ENCODE peak calls at places on chromosomes 1 and 21, in ten cellular contexts. X is progenitor cell of endocrine pancreas, A is AG04449, F is psoas muscle, H is H9, B is glutamatergic neuron, C is thoracic aorta, J is osteocyte, V is tibial nerve, K is pancreas. M is an unnamed sample.

GRCh38 chr1:93437976-93438605 is 9.8 kb upstream of the FNBP1L start:
- DNase-seq in X (no peak), A (no peak), F (no peak), H (no peak), B (no peak), C (no peak), J (no peak), V (no peak), K (no peak), M (no peak)

GRCh38 chr1:27137544-27138075 is 17.3 kb downstream of the SLC9A1 start:
- DNase-seq in X (no peak), A (no peak), F (no peak), H (no peak), B (no peak), C (no peak), J (peak), V (no peak), K (no peak), M (peak)

GRCh38 chr1:165395522-165396300 is 39.2 kb upstream of the LMX1A start:
- DNase-seq in X (no peak), A (no peak), F (no peak), H (no peak), B (no peak), C (no peak), J (no peak), V (no peak), K (no peak), M (no peak)

GRCh38 chr1:206513312-206514111 is 6.2 kb downstream of the RASSF5 start:
- DNase-seq in X (no peak), A (no peak), F (peak), H (no peak), B (no peak), C (peak), J (no peak), V (peak), K (peak), M (peak)

GRCh38 chr1:53862507-53862906 is 24.4 kb upstream of the NDC1 start:
- DNase-seq in X (no peak), A (no peak), F (no peak), H (no peak), B (peak), C (no peak), J (no peak), V (no peak), K (no peak), M (no peak)

GRCh38 chr1:8061210-8061609 is 35.1 kb upstream of the ERRFI1 start:
- DNase-seq in X (no peak), A (peak), F (no peak), H (no peak), B (no peak), C (no peak), J (no peak), V (no peak), K (no peak), M (peak)

GRCh38 chr1:223248787-223249175 is 105.7 kb upstream of the TLR5 start:
- DNase-seq in X (no peak), A (no peak), F (no peak), H (no peak), B (no peak), C (no peak), J (no peak), V (no peak), K (no peak), M (no peak)

GRCh38 chr1:26279598-26280332 is at the start of gene SH3BGRL3:
- DNase-seq in X (peak), A (no peak), F (peak), H (peak), B (peak), C (peak), J (peak), V (peak), K (peak), M (peak)

GRCh38 chr1:154423303-154423987 is 18.3 kb downstream of the IL6R start:
- DNase-seq in X (no peak), A (no peak), F (no peak), H (no peak), B (no peak), C (no peak), J (no peak), V (no peak), K (no peak), M (no peak)

GRCh38 chr1:96464991-96465875 is 256.4 kb upstream of the PTBP2 start:
- DNase-seq in X (no peak), A (peak), F (peak), H (no peak), B (no peak), C (no peak), J (no peak), V (peak), K (no peak), M (no peak)

GRCh38 chr1:41695118-41695517 is 210.6 kb upstream of the EDN2 start:
- DNase-seq in X (no peak), A (no peak), F (no peak), H (no peak), B (no peak), C (no peak), J (no peak), V (no peak), K (peak), M (peak)

GRCh38 chr1:211474426-211474825 is 17.5 kb downstream of the RD3 start:
- DNase-seq in X (no peak), A (no peak), F (no peak), H (no peak), B (no peak), C (no peak), J (no peak), V (no peak), K (no peak), M (peak)

GRCh38 chr1:222240536-222241181 is 307.2 kb downstream of the HHIPL2 start:
- DNase-seq in X (no peak), A (peak), F (no peak), H (no peak), B (no peak), C (no peak), J (no peak), V (no peak), K (no peak), M (no peak)

GRCh38 chr1:8348056-8348776 is 30.3 kb downstream of the SLC45A1 start:
- DNase-seq in X (no peak), A (no peak), F (no peak), H (no peak), B (no peak), C (no peak), J (no peak), V (no peak), K (no peak), M (no peak)

GRCh38 chr21:46211786-46212720 is 16.5 kb downstream of the LSS start:
- DNase-seq in X (no peak), A (no peak), F (no peak), H (no peak), B (no peak), C (no peak), J (no peak), V (no peak), K (peak), M (no peak)

GRCh38 chr1:118862755-118863154 is 125.4 kb downstream of the TBX15 start:
- DNase-seq in X (no peak), A (peak), F (no peak), H (no peak), B (no peak), C (no peak), J (no peak), V (no peak), K (no peak), M (no peak)

GRCh38 chr1:219088778-219089557 is 84.7 kb upstream of the LYPLAL1 start:
- DNase-seq in X (no peak), A (peak), F (peak), H (no peak), B (no peak), C (peak), J (no peak), V (peak), K (no peak), M (peak)

GRCh38 chr1:185996211-185996610 is 262.0 kb downstream of the HMCN1 start:
- DNase-seq in X (no peak), A (no peak), F (peak), H (no peak), B (no peak), C (peak), J (no peak), V (peak), K (no peak), M (peak)

DNA sequence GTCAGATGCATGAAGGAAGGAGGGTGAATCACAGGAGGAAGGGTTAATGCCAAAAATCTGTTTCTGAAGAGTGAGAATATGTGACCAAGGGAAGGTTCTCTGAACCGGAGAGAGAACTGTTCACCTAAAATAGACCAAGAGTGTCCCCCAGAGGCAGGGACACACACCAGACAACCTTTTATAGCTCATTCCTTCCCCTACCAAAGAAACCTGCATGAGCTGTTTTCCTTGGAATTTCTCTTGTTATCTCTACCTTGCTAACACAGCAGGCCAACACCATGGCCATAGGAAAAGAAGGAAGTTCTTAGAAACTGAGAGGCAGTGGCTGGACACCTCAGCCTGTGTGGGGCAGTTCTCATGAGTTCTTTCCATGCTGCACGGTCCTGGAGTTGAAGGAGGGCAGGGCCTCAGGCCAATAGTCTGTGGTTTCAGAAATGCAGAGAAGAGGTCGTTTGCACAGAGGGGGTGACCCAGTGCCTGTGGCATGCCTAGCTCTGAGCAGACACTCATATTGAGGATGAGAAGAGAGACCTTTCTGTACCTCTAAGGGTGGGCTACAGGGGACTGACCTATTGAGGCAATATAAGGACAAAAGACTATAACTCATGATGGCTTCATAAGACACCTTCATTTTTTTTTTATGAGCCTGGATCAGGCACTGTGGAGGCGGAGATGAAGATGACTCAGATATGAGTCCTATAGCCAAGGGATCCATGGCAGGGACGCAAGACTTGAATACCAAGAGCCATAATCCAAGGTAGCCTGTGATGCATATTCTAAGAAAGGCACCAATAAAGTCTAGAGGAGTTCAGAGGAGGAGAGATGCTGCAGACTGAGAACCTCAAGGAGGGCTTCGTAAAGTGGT is 39.4 kb downstream of the IGFN1 start:
- DNase-seq in X (no peak), A (peak), F (no peak), H (no peak), B (no peak), C (no peak), J (no peak), V (no peak), K (no peak), M (no peak)
- TF ChIP-seq CTCF in X (peak), A (no peak), F (no peak), H (peak), B (no peak), C (no peak), J (no peak), V (no peak), K (no peak), M (no peak)

GRCh38 chr1:147515046-147515869 is 26.0 kb upstream of the BCL9 start:
- DNase-seq in X (no peak), A (no peak), F (no peak), H (peak), B (no peak), C (no peak), J (no peak), V (no peak), K (no peak), M (peak)
- TF ChIP-seq CTCF in X (peak), A (no peak), F (peak), H (peak), B (no peak), C (no peak), J (peak), V (no peak), K (peak), M (peak)

GRCh38 chr1:229043111-229043510 is 227.8 kb upstream of the RAB4A start:
- DNase-seq in X (no peak), A (no peak), F (no peak), H (no peak), B (no peak), C (no peak), J (no peak), V (no peak), K (no peak), M (no peak)

GRCh38 chr1:229048221-229048620 is 222.7 kb upstream of the RAB4A start:
- DNase-seq in X (no peak), A (no peak), F (no peak), H (no peak), B (no peak), C (no peak), J (peak), V (no peak), K (no peak), M (no peak)

GRCh38 chr1:229048896-229049295 is 222.0 kb upstream of the RAB4A start:
- DNase-seq in X (no peak), A (no peak), F (no peak), H (no peak), B (no peak), C (no peak), J (peak), V (no peak), K (no peak), M (no peak)

GRCh38 chr1:229047161-229047840 is 223.6 kb upstream of the RAB4A start:
- DNase-seq in X (no peak), A (no peak), F (no peak), H (no peak), B (no peak), C (no peak), J (peak), V (no peak), K (no peak), M (no peak)

GRCh38 chr1:229046251-229046853 is 224.6 kb upstream of the RAB4A start:
- DNase-seq in X (no peak), A (no peak), F (no peak), H (no peak), B (no peak), C (no peak), J (peak), V (no peak), K (no peak), M (no peak)
- TF ChIP-seq CTCF in X (no peak), A (no peak), F (no peak), H (no peak), B (no peak), C (no peak), J (no peak), V (no peak), K (no peak), M (no peak)

DNA sequence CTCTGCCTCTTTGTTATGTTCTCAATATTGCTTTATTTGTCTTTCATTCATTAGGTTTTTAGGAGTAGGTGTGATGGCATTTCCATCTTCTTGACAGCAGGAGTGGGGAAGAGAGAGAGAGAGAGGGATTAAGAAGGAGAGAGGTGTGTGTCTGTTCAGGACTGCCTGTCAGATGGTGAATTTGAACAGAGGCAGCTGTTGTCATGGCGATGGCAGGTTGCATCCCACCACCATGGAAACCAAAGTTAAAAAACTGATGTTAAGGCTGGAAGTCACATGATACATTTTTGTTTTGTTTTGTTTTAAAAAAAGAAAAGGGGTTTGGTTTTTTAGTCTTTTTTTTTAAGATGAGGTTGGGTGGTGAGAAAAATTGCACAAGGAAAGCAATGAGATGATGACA is 18.3 kb downstream of the CACNA1E start:
- DNase-seq in X (no peak), A (no peak), F (no peak), H (no peak), B (no peak), C (no peak), J (no peak), V (no peak), K (no peak), M (no peak)
- TF ChIP-seq CTCF in X (no peak), A (no peak), F (no peak), H (no peak), B (no peak), C (no peak), J (no peak), V (no peak), K (no peak), M (no peak)